ENCODE peak calls at places on chromosomes 3 and 15, in four cellular contexts. G, Z, N and D are unnamed samples. For H3K4me1, the result is how much of the 10 kb centered on the place peaks cover.

GRCh38 chr3:65182085-65182484 is 494.3 kb upstream of the ADAMTS9 start:
- DNase-seq in G (no peak), Z (no peak), N (no peak), D (no peak)

GRCh38 chr3:34260266-34260990 is 462.0 kb downstream of the PDCD6IP start:
- DNase-seq in G (no peak), Z (peak), N (peak), D (no peak)

GRCh38 chr3:116350119-116350733 is 95.1 kb downstream of the LSAMP start:
- DNase-seq in G (no peak), Z (no peak), N (no peak), D (no peak)

GRCh38 chr3:102225407-102226132 is 209.2 kb upstream of the ZPLD1 start:
- DNase-seq in G (no peak), Z (peak), N (peak), D (no peak)

GRCh38 chr15:71054286-71054952 is 60.9 kb upstream of the THSD4 start:
- DNase-seq in G (no peak), Z (no peak), N (peak), D (no peak)

GRCh38 chr3:49998326-49998725 is 58.4 kb downstream of the RBM6 start:
- DNase-seq in G (no peak), Z (no peak), N (peak), D (no peak)

GRCh38 chr3:100865442-100865841 is 127.8 kb downstream of the ABI3BP start:
- DNase-seq in G (no peak), Z (no peak), N (peak), D (no peak)

GRCh38 chr3:111764645-111765091 is 94.4 kb upstream of the PHLDB2 start:
- DNase-seq in G (no peak), Z (no peak), N (peak), D (no peak)

GRCh38 chr3:66031102-66031698 is 7.5 kb downstream of the MAGI1 start:
- DNase-seq in G (no peak), Z (no peak), N (no peak), D (no peak)

GRCh38 chr3:122406198-122406597 is 9.7 kb downstream of the WDR5B start:
- DNase-seq in G (no peak), Z (no peak), N (no peak), D (no peak)

GRCh38 chr3:146052791-146053310 is 108.1 kb downstream of the PLOD2 start:
- DNase-seq in G (no peak), Z (no peak), N (peak), D (no peak)

GRCh38 chr3:99442599-99442998 is 195.8 kb upstream of the COL8A1 start:
- DNase-seq in G (no peak), Z (no peak), N (no peak), D (no peak)

GRCh38 chr3:71723452-71724170 is 1.6 kb downstream of the EIF4E3 start:
- DNase-seq in G (no peak), Z (no peak), N (no peak), D (no peak)

GRCh38 chr15:96340611-96341464 is 10.3 kb downstream of the NR2F2 start:
- DNase-seq in G (peak), Z (no peak), N (peak), D (no peak)

GRCh38 chr3:99921986-99922385 is 104.3 kb downstream of the CMSS1 start:
- DNase-seq in G (no peak), Z (no peak), N (no peak), D (no peak)

DNA sequence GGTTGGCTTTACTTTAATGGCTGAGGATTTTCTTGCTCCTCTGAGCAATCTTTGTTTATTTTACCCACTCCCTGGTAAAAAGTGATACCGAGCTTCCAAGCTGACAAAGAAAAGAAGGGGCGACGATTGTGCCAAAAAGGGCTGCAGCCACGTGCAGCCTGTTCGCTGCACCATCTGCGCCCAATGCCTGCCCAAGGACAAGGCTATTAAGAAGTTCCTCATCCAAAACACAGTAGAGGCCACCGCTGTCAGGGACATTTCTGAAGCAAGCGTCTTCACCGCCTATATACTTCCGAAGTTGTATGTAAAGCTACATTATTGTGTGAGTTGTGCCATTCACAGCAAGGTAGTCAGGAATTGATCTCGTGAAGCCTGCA is 4.4 kb downstream of the ARHGAP31 start:
- DNase-seq in G (no peak), Z (no peak), N (no peak), D (no peak)
- H3K4me1 ChIP-seq in G (half or more), Z (under half), N (under half), D (under half)

GRCh38 chr3:188901126-188901525 is 270.6 kb upstream of the TPRG1 start:
- DNase-seq in G (no peak), Z (no peak), N (peak), D (no peak)
- H3K27ac ChIP-seq in G (peak), Z (no peak), N (no peak), D (no peak)

GRCh38 chr15:67176195-67176971 is 78.1 kb downstream of the AAGAB start:
- DNase-seq in G (peak), Z (no peak), N (no peak), D (no peak)
- H3K4me1 ChIP-seq in G (under half), Z (under half), N (half or more), D (under half)

GRCh38 chr15:65612616-65612946 is 1.6 kb upstream of the INTS14 start:
- DNase-seq in G (no peak), Z (no peak), N (peak), D (no peak)
- H3K27ac ChIP-seq in G (peak), Z (no peak), N (no peak), D (no peak)

GRCh38 chr15:90007089-90007487 is 6.0 kb downstream of the ZNF710 start:
- DNase-seq in G (no peak), Z (no peak), N (no peak), D (no peak)

GRCh38 chr15:90006217-90007088 is 5.3 kb downstream of the ZNF710 start:
- DNase-seq in G (no peak), Z (no peak), N (no peak), D (no peak)

GRCh38 chr15:90009301-90010063 is 8.4 kb downstream of the ZNF710 start:
- DNase-seq in G (no peak), Z (no peak), N (no peak), D (no peak)

GRCh38 chr15:90011705-90012104 is 10.6 kb downstream of the ZNF710 start:
- DNase-seq in G (no peak), Z (no peak), N (no peak), D (no peak)

GRCh38 chr15:90008607-90009006 is 7.5 kb downstream of the ZNF710 start:
- DNase-seq in G (no peak), Z (no peak), N (no peak), D (no peak)
- H3K4me1 ChIP-seq in G (under half), Z (under half), N (under half), D (under half)

DNA sequence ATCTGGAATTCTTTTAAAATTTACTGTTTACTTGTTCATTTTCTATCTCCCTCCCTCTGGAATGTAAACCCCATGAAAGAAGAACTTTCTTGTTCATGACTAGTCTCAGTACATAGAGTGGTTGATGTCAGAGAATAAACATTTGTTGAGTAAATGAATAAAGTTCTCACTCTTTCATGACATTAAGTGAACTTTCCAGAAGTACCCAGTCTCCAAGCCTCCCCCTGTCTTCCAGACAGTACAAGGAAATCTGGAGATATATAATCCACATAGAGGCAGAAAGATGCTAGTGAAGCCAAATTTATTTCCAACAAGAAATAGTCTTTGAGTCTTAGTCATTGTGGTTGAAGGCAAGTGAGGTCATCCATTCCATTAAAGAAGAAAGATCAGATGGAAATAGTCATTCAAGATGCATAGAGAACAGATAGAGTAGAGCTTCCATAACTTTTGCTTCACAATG is 71.5 kb upstream of the GALNT15 start:
- DNase-seq in G (no peak), Z (no peak), N (peak), D (no peak)
- H3K27ac ChIP-seq in G (peak), Z (no peak), N (peak), D (no peak)